ENCODE peak calls at places on chromosomes 4 and X, in five cellular contexts. T, B, J, A and Y are unnamed samples.
A peak's percentile ranks its signal among the peaks of the same experiment; 100 is the strongest.

GRCh38 chr4:6641971-6642320 is 1.5 kb downstream of the MRFAP1 start:
- DNase-seq in A (no peak), J (peak; percentile 45), B (no peak), T (no peak), Y (no peak)

GRCh38 chr4:173014836-173015235 is 153.8 kb upstream of the GALNT7 start:
- DNase-seq in T (no peak), B (no peak), A (no peak), J (no peak), Y (no peak)

GRCh38 chr4:14771091-14771490 is 231.2 kb upstream of the CPEB2 start:
- DNase-seq in J (no peak), A (no peak), T (no peak), B (no peak), Y (no peak)

GRCh38 chr4:153296424-153296823 is 48.1 kb upstream of the MND1 start:
- DNase-seq in A (no peak), J (peak; percentile 84), B (no peak), T (peak; percentile 35), Y (peak; percentile 90)

GRCh38 chr4:146949559-146949958 is 3.9 kb upstream of the TTC29 start:
- DNase-seq in A (no peak), T (no peak), J (no peak), B (no peak), Y (no peak)

GRCh38 chr4:110184124-110184790 is 14.2 kb downstream of the ELOVL6 start:
- DNase-seq in T (peak; percentile 34), B (no peak), J (no peak), A (peak; percentile 31), Y (peak; percentile 17)

GRCh38 chrX:70324326-70324725 is 34.4 kb downstream of the KIF4A start:
- DNase-seq in A (no peak), J (peak; percentile 44), T (no peak), B (no peak), Y (no peak)

GRCh38 chr4:1167244-1167949 is 5.0 kb downstream of the SPON2 start:
- DNase-seq in J (peak; percentile 79), T (peak; percentile 86), A (peak; percentile 72), B (peak; percentile 79), Y (peak; percentile 81)

GRCh38 chr4:94530073-94530472 is 78.3 kb downstream of the PDLIM5 start:
- DNase-seq in J (no peak), A (peak; percentile 45), T (no peak), B (no peak), Y (no peak)

GRCh38 chrX:115408736-115409390 is 119.3 kb downstream of the LUZP4 start:
- DNase-seq in T (peak; percentile 78), J (peak; percentile 40), B (no peak), A (peak; percentile 1), Y (peak; percentile 34)

GRCh38 chr4:15420642-15421041 is 7.2 kb upstream of the C1QTNF7 start:
- DNase-seq in A (no peak), J (peak; percentile 85), T (peak; percentile 77), B (no peak), Y (peak; percentile 69)

GRCh38 chr4:68744368-68744767 is 71.4 kb upstream of the UGT2B10 start:
- DNase-seq in J (no peak), T (no peak), B (no peak), A (no peak), Y (no peak)

GRCh38 chr4:20529681-20530080 is 170.6 kb upstream of the PACRGL start:
- DNase-seq in T (no peak), B (no peak), J (peak; percentile 40), A (no peak), Y (no peak)

GRCh38 chrX:14448406-14448805 is 80.9 kb upstream of the GLRA2 start:
- DNase-seq in B (no peak), A (no peak), T (no peak), J (no peak), Y (no peak)

GRCh38 chrX:119757979-119758681 is at the start of gene SOWAHD:
- DNase-seq in T (no peak), A (no peak), J (no peak), B (peak; percentile 50), Y (no peak)

GRCh38 chr4:76090241-76090691 is 15.8 kb downstream of the ART3 start:
- DNase-seq in A (peak; percentile 79), B (no peak), T (peak; percentile 89), J (peak; percentile 94), Y (peak; percentile 72)

GRCh38 chr4:120964596-120964995 is 42.1 kb upstream of the PRDM5 start:
- DNase-seq in B (no peak), T (no peak), J (no peak), A (no peak), Y (no peak)

GRCh38 chr4:38678078-38678477 is 14.1 kb downstream of the KLF3 start:
- DNase-seq in A (peak; percentile 46), B (no peak), T (peak; percentile 80), J (peak; percentile 100), Y (peak; percentile 96)

GRCh38 chr4:176717237-176717636 is 75.5 kb downstream of the VEGFC start:
- DNase-seq in T (no peak), J (no peak), A (peak; percentile 30), B (no peak), Y (no peak)

GRCh38 chr4:176721459-176721858 is 71.3 kb downstream of the VEGFC start:
- DNase-seq in B (no peak), A (no peak), J (no peak), T (no peak), Y (no peak)

GRCh38 chr4:176718881-176719280 is 73.8 kb downstream of the VEGFC start:
- DNase-seq in T (no peak), J (peak; percentile 44), B (no peak), A (no peak), Y (peak; percentile 19)
- H3K4me3 ChIP-seq in T (no peak overlapping the region), J (no peak overlapping the region), B (no peak overlapping the region), A (no peak overlapping the region), Y (no peak overlapping the region)

DNA sequence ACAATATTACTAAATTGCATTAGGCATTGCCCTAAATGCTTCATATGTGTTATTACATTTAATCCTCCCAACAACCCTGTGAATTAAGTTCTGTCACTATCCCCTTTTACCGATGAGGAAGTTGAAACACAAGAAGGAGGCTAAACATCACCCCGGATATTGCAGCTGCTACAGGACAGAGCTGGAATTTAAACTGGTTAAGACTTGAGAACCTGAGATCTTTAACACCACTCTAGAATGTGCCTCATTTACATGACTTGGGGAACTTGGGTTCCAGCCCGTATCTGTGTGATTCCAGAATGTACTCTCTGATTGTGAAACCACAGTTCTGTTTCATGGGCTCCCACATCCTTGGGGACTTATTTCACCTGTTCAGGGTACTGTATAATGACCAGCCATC is 165.1 kb upstream of the PPARGC1A start:
- DNase-seq in J (no peak), B (no peak), A (no peak), T (no peak), Y (no peak)
- TF ChIP-seq CTCF in J (no peak), B (no peak), A (no peak), T (no peak), Y (no peak)

GRCh38 chr4:140342620-140343019 is 30.8 kb upstream of the SCOC start:
- DNase-seq in B (no peak), J (no peak), A (no peak), T (no peak), Y (no peak)

GRCh38 chr4:140343303-140343702 is 30.1 kb upstream of the SCOC start:
- DNase-seq in J (no peak), T (peak; percentile 50), B (peak; percentile 33), A (peak; percentile 63), Y (no peak)

GRCh38 chr4:140344111-140344510 is 29.3 kb upstream of the SCOC start:
- DNase-seq in J (no peak), B (no peak), T (peak; percentile 50), A (no peak), Y (peak; percentile 77)

GRCh38 chr4:140346136-140346535 is 27.3 kb upstream of the SCOC start:
- DNase-seq in B (no peak), A (no peak), J (no peak), T (no peak), Y (no peak)

DNA sequence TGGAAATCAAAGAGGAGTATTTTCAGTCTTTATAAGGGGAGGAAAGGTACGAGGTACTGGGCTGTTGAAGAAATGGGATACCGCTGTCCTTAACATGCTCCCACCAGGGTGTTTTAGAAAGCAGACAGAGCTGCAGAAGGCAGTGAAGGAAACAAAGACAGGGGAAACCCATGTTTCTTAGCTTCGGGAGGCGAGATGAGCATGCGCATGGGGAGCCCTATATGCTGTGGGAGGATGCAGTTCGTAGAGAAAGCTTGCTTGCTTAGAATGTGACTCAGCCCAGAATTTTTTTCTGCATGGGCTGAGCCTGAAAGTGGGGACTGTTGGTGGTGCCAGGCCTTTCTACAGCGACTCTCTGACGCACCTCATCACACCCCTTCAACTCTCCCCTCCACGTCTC is 28.8 kb upstream of the SCOC start:
- DNase-seq in B (no peak), T (no peak), J (no peak), A (no peak), Y (no peak)
- H3K4me3 ChIP-seq in B (no peak overlapping the region), T (no peak overlapping the region), J (no peak overlapping the region), A (no peak overlapping the region), Y (no peak overlapping the region)

GRCh38 chr4:83054928-83055327 is 19.9 kb downstream of the COPS4 start:
- DNase-seq in J (peak; percentile 15), A (peak; percentile 40), B (peak; percentile 44), T (peak; percentile 50), Y (peak; percentile 38)
- TF ChIP-seq CTCF in J (peak; percentile 46), A (peak; percentile 11), B (peak; percentile 64), T (peak; percentile 40), Y (peak; percentile 44)